ENCODE peak calls at places on chromosome 11, in six cellular contexts. G, F, S, A, U and E are unnamed samples.

GRCh38 chr11:44574620-44575287 is 9.3 kb downstream of the CD82 start:
- DNase-seq in U (no peak), S (peak; percentile 84), G (no peak), F (peak; percentile 34), A (no peak), E (peak; percentile 51)

GRCh38 chr11:121595717-121596156 is 143.0 kb upstream of the SORL1-AS1 start:
- DNase-seq in G (peak; percentile 51), S (peak; percentile 98), U (no peak), F (no peak), A (peak; percentile 27), E (peak; percentile 94)

GRCh38 chr11:9577551-9577950 is 4.1 kb downstream of the WEE1 start:
- DNase-seq in G (no peak), A (no peak), U (no peak), S (no peak), F (peak; percentile 46), E (no peak)

GRCh38 chr11:114610984-114611944 is 15.7 kb upstream of the NXPE4 start:
- DNase-seq in G (peak; percentile 5), U (no peak), S (no peak), F (no peak), A (no peak), E (no peak)

GRCh38 chr11:79025622-79026021 is 415.2 kb downstream of the TENM4 start:
- DNase-seq in G (no peak), S (no peak), A (no peak), F (no peak), U (no peak), E (no peak)

GRCh38 chr11:123103326-123103980 is 41.5 kb upstream of the HSPA8 start:
- DNase-seq in U (peak; percentile 38), A (peak; percentile 60), G (peak; percentile 68), S (peak; percentile 34), F (peak; percentile 51), E (peak; percentile 60)

GRCh38 chr11:106262852-106263251 is 185.4 kb downstream of the AASDHPPT start:
- DNase-seq in G (no peak), S (no peak), A (no peak), U (no peak), F (no peak), E (no peak)

GRCh38 chr11:33172996-33173395 is 11.7 kb upstream of the CSTF3 start:
- DNase-seq in U (no peak), G (peak; percentile 49), S (no peak), A (no peak), F (no peak), E (no peak)

GRCh38 chr11:77819921-77820564 is 479 bp downstream of the RSF1 start:
- DNase-seq in S (no peak), A (no peak), F (peak; percentile 41), G (peak; percentile 82), U (peak; percentile 42), E (peak; percentile 70)

GRCh38 chr11:24574461-24574860 is 77.6 kb downstream of the LUZP2 start:
- DNase-seq in G (no peak), S (no peak), F (no peak), A (no peak), U (no peak), E (no peak)

GRCh38 chr11:78898376-78898775 is 323.7 kb upstream of the NARS2 start:
- DNase-seq in G (no peak), U (no peak), A (no peak), F (no peak), S (no peak), E (no peak)

GRCh38 chr11:92611157-92611556 is 358.3 kb upstream of the MTNR1B start:
- DNase-seq in A (no peak), F (no peak), G (no peak), S (no peak), U (no peak), E (no peak)

GRCh38 chr11:112780351-112781043 is 180.7 kb upstream of the NCAM1 start:
- DNase-seq in G (peak; percentile 72), S (no peak), F (no peak), A (no peak), U (no peak), E (peak; percentile 67)

GRCh38 chr11:3822312-3822711 is 14.0 kb downstream of the PGAP2 start:
- DNase-seq in S (no peak), U (no peak), G (no peak), A (no peak), F (no peak), E (no peak)

GRCh38 chr11:10351768-10352641 is 47.1 kb downstream of the ADM start:
- DNase-seq in G (peak; percentile 79), U (no peak), A (no peak), S (peak; percentile 80), F (no peak), E (peak; percentile 92)

GRCh38 chr11:113281052-113281725 is 33.2 kb upstream of the TTC12 start:
- DNase-seq in F (no peak), S (no peak), G (no peak), U (no peak), A (no peak), E (no peak)

GRCh38 chr11:68780829-68781228 is 29.5 kb upstream of the TESMIN start:
- DNase-seq in A (peak; percentile 4), S (no peak), F (peak; percentile 8), G (peak; percentile 40), U (no peak), E (no peak)

GRCh38 chr11:111982019-111982464 is 43.2 kb upstream of the DLAT start:
- DNase-seq in U (peak; percentile 51), F (peak; percentile 77), G (peak; percentile 89), A (peak; percentile 31), S (no peak), E (peak; percentile 58)

GRCh38 chr11:115164774-115165173 is 339.4 kb downstream of the CADM1 start:
- DNase-seq in S (no peak), A (no peak), G (no peak), F (no peak), U (no peak), E (no peak)

GRCh38 chr11:350723-351255 is 18.5 kb upstream of the B4GALNT4 start:
- DNase-seq in S (no peak), U (no peak), F (peak; percentile 54), G (no peak), A (no peak), E (no peak)

GRCh38 chr11:82458777-82459176 is 274.9 kb downstream of the FAM181B start:
- DNase-seq in A (no peak), F (no peak), S (no peak), G (no peak), U (no peak), E (no peak)

DNA sequence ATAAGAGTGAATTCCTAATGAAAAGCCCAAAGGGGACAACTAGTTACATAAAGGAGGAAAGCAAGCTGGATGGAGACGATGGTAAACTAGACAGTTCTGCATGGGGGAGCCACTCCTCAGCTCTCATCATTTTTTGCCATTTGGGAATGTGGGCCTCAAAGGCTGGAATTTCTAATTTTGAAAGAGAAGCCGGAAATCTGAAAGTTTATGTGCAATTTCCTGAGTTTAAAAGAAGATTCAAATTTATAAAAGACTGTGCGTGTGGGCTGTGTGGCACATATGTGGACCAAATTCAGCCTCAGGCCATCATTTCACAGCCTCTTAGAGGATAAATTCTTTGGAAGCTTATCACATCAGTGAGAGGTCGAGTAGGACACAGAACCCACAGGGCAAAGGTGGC is 18.3 kb upstream of the CRY2 start:
- DNase-seq in F (no peak), G (no peak), A (no peak), U (no peak), S (no peak), E (no peak)
- H3K27ac ChIP-seq in F (no peak overlapping the region), G (peak overlapping the region; percentile 43), A (no peak overlapping the region), U (no peak overlapping the region), S (no peak overlapping the region), E (no peak overlapping the region)

GRCh38 chr11:59707371-59707770 is 6.3 kb downstream of the OR10V1 start:
- DNase-seq in F (no peak), A (no peak), U (no peak), G (no peak), S (no peak), E (no peak)

GRCh38 chr11:59706518-59707285 is 6.9 kb downstream of the OR10V1 start:
- DNase-seq in U (no peak), S (peak; percentile 13), G (peak; percentile 54), A (peak; percentile 50), F (no peak), E (peak; percentile 98)

GRCh38 chr11:59713745-59714144 is at the start of gene OR10V1:
- DNase-seq in A (no peak), F (no peak), S (no peak), U (no peak), G (no peak), E (no peak)

GRCh38 chr11:59708537-59708936 is 5.1 kb downstream of the OR10V1 start:
- DNase-seq in G (no peak), F (no peak), U (no peak), A (no peak), S (no peak), E (no peak)

DNA sequence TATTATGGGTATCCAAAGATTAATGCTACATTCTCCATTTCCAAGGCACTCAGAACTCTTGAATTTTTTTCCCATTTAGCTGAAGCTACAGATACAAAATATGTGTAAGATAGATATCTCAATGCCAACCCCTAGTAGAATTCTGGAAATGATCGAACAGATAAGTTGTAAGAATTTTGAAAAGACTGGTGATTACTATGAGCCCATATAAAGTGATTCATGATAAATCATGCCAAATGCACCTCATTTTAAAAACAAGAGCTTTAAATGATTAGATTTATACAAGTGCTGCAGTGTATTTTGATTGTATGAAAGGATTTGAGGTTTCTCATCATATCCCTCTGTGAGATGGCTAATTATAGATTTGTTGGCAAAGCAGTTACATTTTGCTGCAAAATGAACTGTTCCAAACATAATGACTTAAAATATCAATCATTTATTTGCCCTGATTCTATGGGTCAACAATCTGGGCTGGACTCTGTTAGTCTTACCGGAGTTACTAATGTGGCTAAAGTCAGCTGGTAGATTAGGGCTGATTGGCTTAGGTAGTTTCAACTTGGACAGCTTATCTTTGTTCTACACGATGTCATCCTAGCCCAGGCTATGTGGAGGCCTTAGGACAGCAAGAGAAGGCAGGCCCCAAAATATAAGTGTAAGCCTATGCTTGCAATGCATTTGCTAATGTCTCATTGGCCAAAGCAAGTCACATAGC is 3.4 kb downstream of the OR10V1 start:
- DNase-seq in G (no peak), F (no peak), A (no peak), S (no peak), U (no peak), E (no peak)
- TF ChIP-seq CTCF in G (no peak), F (no peak), A (no peak), S (no peak), U (no peak), E (no peak)

GRCh38 chr11:26599876-26600434 is 27.9 kb upstream of the MUC15 start:
- DNase-seq in A (no peak), F (no peak), G (no peak), U (no peak), S (no peak), E (no peak)
- H3K27ac ChIP-seq in A (no peak overlapping the region), F (no peak overlapping the region), G (no peak overlapping the region), U (no peak overlapping the region), S (no peak overlapping the region), E (no peak overlapping the region)

GRCh38 chr11:76652989-76653673 is 17.4 kb downstream of the LRRC32 start:
- DNase-seq in A (no peak), G (no peak), S (no peak), U (no peak), F (no peak), E (no peak)
- TF ChIP-seq CTCF in A (no peak), G (no peak), S (no peak), U (no peak), F (no peak), E (no peak)